ENCODE peak calls at places on chromosomes 6 and 20, in nine cellular contexts. One of them, this sample, is unnamed.

GRCh38 chr6:125988280-125988679 is 1.9 kb downstream of the TRMT11 start:
- DNase-seq in endothelial cell of umbilical vein: no peak
- DNase-seq in mesendoderm: no peak
- DNase-seq in HepG2: no peak
- DNase-seq in PC-3: no peak
- DNase-seq in fibroblast of lung: no peak
- DNase-seq in mammary epithelial cell: no peak
- DNase-seq in A549: no peak
- DNase-seq in SK-N-SH: no peak
- DNase-seq in this sample: no peak

GRCh38 chr20:63186528-63187316 is 29.2 kb downstream of the YTHDF1 start:
- DNase-seq in A549: peak; percentile 68
- DNase-seq in PC-3: peak; percentile 76
- DNase-seq in HepG2: peak; percentile 27
- DNase-seq in mammary epithelial cell: peak; percentile 57
- DNase-seq in endothelial cell of umbilical vein: no peak
- DNase-seq in mesendoderm: peak; percentile 36
- DNase-seq in fibroblast of lung: peak; percentile 16
- DNase-seq in SK-N-SH: no peak
- DNase-seq in this sample: no peak

GRCh38 chr20:56773731-56774130 is 144.6 kb downstream of the TFAP2C start:
- DNase-seq in HepG2: no peak
- DNase-seq in fibroblast of lung: no peak
- DNase-seq in mammary epithelial cell: no peak
- DNase-seq in PC-3: no peak
- DNase-seq in mesendoderm: no peak
- DNase-seq in SK-N-SH: no peak
- DNase-seq in A549: no peak
- DNase-seq in endothelial cell of umbilical vein: no peak
- DNase-seq in this sample: no peak

GRCh38 chr20:47319517-47320252 is 36.8 kb downstream of the ZMYND8 start:
- DNase-seq in HepG2: no peak
- DNase-seq in fibroblast of lung: peak; percentile 87
- DNase-seq in SK-N-SH: no peak
- DNase-seq in mesendoderm: peak; percentile 98
- DNase-seq in A549: no peak
- DNase-seq in endothelial cell of umbilical vein: peak; percentile 89
- DNase-seq in mammary epithelial cell: peak; percentile 84
- DNase-seq in PC-3: peak; percentile 96
- DNase-seq in this sample: peak; percentile 81

GRCh38 chr20:11752336-11752735 is 165.4 kb upstream of the BTBD3 start:
- DNase-seq in A549: no peak
- DNase-seq in mesendoderm: no peak
- DNase-seq in mammary epithelial cell: no peak
- DNase-seq in fibroblast of lung: no peak
- DNase-seq in endothelial cell of umbilical vein: no peak
- DNase-seq in HepG2: no peak
- DNase-seq in SK-N-SH: no peak
- DNase-seq in PC-3: no peak
- DNase-seq in this sample: no peak

GRCh38 chr6:127618729-127619128 is 41.8 kb downstream of the C6orf58 start:
- DNase-seq in HepG2: no peak
- DNase-seq in PC-3: peak; percentile 94
- DNase-seq in fibroblast of lung: no peak
- DNase-seq in SK-N-SH: no peak
- DNase-seq in endothelial cell of umbilical vein: no peak
- DNase-seq in A549: no peak
- DNase-seq in mesendoderm: no peak
- DNase-seq in mammary epithelial cell: peak; percentile 70
- DNase-seq in this sample: no peak

GRCh38 chr6:128235556-128235955 is 284.8 kb downstream of the PTPRK start:
- DNase-seq in mammary epithelial cell: peak; percentile 52
- DNase-seq in fibroblast of lung: no peak
- DNase-seq in endothelial cell of umbilical vein: no peak
- DNase-seq in SK-N-SH: no peak
- DNase-seq in HepG2: no peak
- DNase-seq in PC-3: no peak
- DNase-seq in A549: no peak
- DNase-seq in mesendoderm: no peak
- DNase-seq in this sample: no peak

GRCh38 chr6:71527831-71528377 is 239.3 kb downstream of the OGFRL1 start:
- DNase-seq in PC-3: no peak
- DNase-seq in SK-N-SH: no peak
- DNase-seq in fibroblast of lung: no peak
- DNase-seq in endothelial cell of umbilical vein: peak; percentile 35
- DNase-seq in HepG2: no peak
- DNase-seq in A549: no peak
- DNase-seq in mesendoderm: no peak
- DNase-seq in mammary epithelial cell: no peak
- DNase-seq in this sample: no peak

GRCh38 chr20:32877507-32877906 is 18.8 kb downstream of the EFCAB8 start:
- DNase-seq in PC-3: no peak
- DNase-seq in SK-N-SH: no peak
- DNase-seq in HepG2: no peak
- DNase-seq in mammary epithelial cell: no peak
- DNase-seq in endothelial cell of umbilical vein: peak; percentile 59
- DNase-seq in fibroblast of lung: peak; percentile 53
- DNase-seq in mesendoderm: no peak
- DNase-seq in A549: no peak
- DNase-seq in this sample: no peak

GRCh38 chr20:18057994-18058349 is 256 bp upstream of the OVOL2 start:
- DNase-seq in endothelial cell of umbilical vein: no peak
- DNase-seq in PC-3: no peak
- DNase-seq in mammary epithelial cell: no peak
- DNase-seq in HepG2: no peak
- DNase-seq in SK-N-SH: peak; percentile 31
- DNase-seq in mesendoderm: no peak
- DNase-seq in fibroblast of lung: no peak
- DNase-seq in A549: no peak
- DNase-seq in this sample: no peak

GRCh38 chr20:18058661-18059467 is 1.1 kb upstream of the OVOL2 start:
- DNase-seq in fibroblast of lung: no peak
- DNase-seq in A549: peak; percentile 20
- DNase-seq in mesendoderm: peak; percentile 81
- DNase-seq in HepG2: no peak
- DNase-seq in mammary epithelial cell: peak; percentile 32
- DNase-seq in SK-N-SH: peak; percentile 47
- DNase-seq in endothelial cell of umbilical vein: no peak
- DNase-seq in PC-3: peak; percentile 86
- DNase-seq in this sample: peak; percentile 47

GRCh38 chr20:18057106-18057993 is at the start of gene OVOL2:
- DNase-seq in endothelial cell of umbilical vein: no peak
- DNase-seq in PC-3: peak; percentile 95
- DNase-seq in fibroblast of lung: no peak
- DNase-seq in A549: peak; percentile 39
- DNase-seq in HepG2: no peak
- DNase-seq in SK-N-SH: peak; percentile 52
- DNase-seq in mammary epithelial cell: peak; percentile 82
- DNase-seq in mesendoderm: peak; percentile 91
- DNase-seq in this sample: peak; percentile 88

GRCh38 chr20:18056174-18057105 is 1.3 kb downstream of the OVOL2 start:
- DNase-seq in HepG2: no peak
- DNase-seq in mesendoderm: peak; percentile 53
- DNase-seq in A549: peak; percentile 34
- DNase-seq in mammary epithelial cell: peak; percentile 8
- DNase-seq in endothelial cell of umbilical vein: no peak
- DNase-seq in PC-3: peak; percentile 60
- DNase-seq in SK-N-SH: peak; percentile 56
- DNase-seq in fibroblast of lung: peak; percentile 1
- DNase-seq in this sample: peak; percentile 57

GRCh38 chr20:18059603-18060002 is 1.9 kb upstream of the OVOL2 start:
- DNase-seq in mammary epithelial cell: no peak
- DNase-seq in HepG2: no peak
- DNase-seq in fibroblast of lung: no peak
- DNase-seq in A549: no peak
- DNase-seq in PC-3: no peak
- DNase-seq in mesendoderm: no peak
- DNase-seq in SK-N-SH: no peak
- DNase-seq in endothelial cell of umbilical vein: no peak
- DNase-seq in this sample: no peak
- H3K4me2 ChIP-seq in mammary epithelial cell: peak overlapping the region; percentile 99
- H3K4me2 ChIP-seq in HepG2: no peak overlapping the region
- H3K4me2 ChIP-seq in fibroblast of lung: no peak overlapping the region
- H3K4me2 ChIP-seq in A549: peak overlapping the region; percentile 100
- H3K4me2 ChIP-seq in PC-3: peak overlapping the region; percentile 89
- H3K4me2 ChIP-seq in mesendoderm: no peak overlapping the region
- H3K4me2 ChIP-seq in SK-N-SH: no peak overlapping the region
- H3K4me2 ChIP-seq in endothelial cell of umbilical vein: no peak overlapping the region
- H3K4me2 ChIP-seq in this sample: peak overlapping the region; percentile 98

GRCh38 chr6:123888779-123889513 is 85.3 kb downstream of the NKAIN2 start:
- DNase-seq in fibroblast of lung: no peak
- DNase-seq in mesendoderm: no peak
- DNase-seq in PC-3: no peak
- DNase-seq in SK-N-SH: no peak
- DNase-seq in mammary epithelial cell: no peak
- DNase-seq in HepG2: no peak
- DNase-seq in A549: no peak
- DNase-seq in endothelial cell of umbilical vein: no peak
- DNase-seq in this sample: no peak
- H3K4me2 ChIP-seq in fibroblast of lung: no peak overlapping the region
- H3K4me2 ChIP-seq in mesendoderm: no peak overlapping the region
- H3K4me2 ChIP-seq in PC-3: no peak overlapping the region
- H3K4me2 ChIP-seq in SK-N-SH: no peak overlapping the region
- H3K4me2 ChIP-seq in mammary epithelial cell: no peak overlapping the region
- H3K4me2 ChIP-seq in HepG2: no peak overlapping the region
- H3K4me2 ChIP-seq in A549: no peak overlapping the region
- H3K4me2 ChIP-seq in endothelial cell of umbilical vein: no peak overlapping the region
- H3K4me2 ChIP-seq in this sample: no peak overlapping the region

GRCh38 chr6:50712291-50712690 is 1.0 kb upstream of the TFAP2D start:
- DNase-seq in mammary epithelial cell: no peak
- DNase-seq in HepG2: no peak
- DNase-seq in endothelial cell of umbilical vein: no peak
- DNase-seq in PC-3: no peak
- DNase-seq in mesendoderm: no peak
- DNase-seq in fibroblast of lung: no peak
- DNase-seq in A549: no peak
- DNase-seq in SK-N-SH: no peak
- DNase-seq in this sample: no peak

GRCh38 chr6:50713226-50713625 is at the start of gene TFAP2D:
- DNase-seq in mammary epithelial cell: no peak
- DNase-seq in PC-3: no peak
- DNase-seq in fibroblast of lung: no peak
- DNase-seq in A549: no peak
- DNase-seq in SK-N-SH: no peak
- DNase-seq in mesendoderm: no peak
- DNase-seq in HepG2: no peak
- DNase-seq in endothelial cell of umbilical vein: no peak
- DNase-seq in this sample: no peak

GRCh38 chr6:50714487-50715379 is 1.4 kb downstream of the TFAP2D start:
- DNase-seq in mammary epithelial cell: no peak
- DNase-seq in fibroblast of lung: no peak
- DNase-seq in SK-N-SH: peak; percentile 71
- DNase-seq in PC-3: no peak
- DNase-seq in endothelial cell of umbilical vein: no peak
- DNase-seq in mesendoderm: peak; percentile 74
- DNase-seq in A549: no peak
- DNase-seq in HepG2: no peak
- DNase-seq in this sample: no peak

GRCh38 chr6:50711686-50712085 is 1.6 kb upstream of the TFAP2D start:
- DNase-seq in mammary epithelial cell: no peak
- DNase-seq in fibroblast of lung: no peak
- DNase-seq in endothelial cell of umbilical vein: no peak
- DNase-seq in HepG2: no peak
- DNase-seq in A549: no peak
- DNase-seq in mesendoderm: no peak
- DNase-seq in PC-3: no peak
- DNase-seq in SK-N-SH: no peak
- DNase-seq in this sample: no peak

GRCh38 chr6:50713977-50714486 is 706 bp downstream of the TFAP2D start:
- DNase-seq in SK-N-SH: peak; percentile 43
- DNase-seq in mesendoderm: no peak
- DNase-seq in HepG2: no peak
- DNase-seq in mammary epithelial cell: no peak
- DNase-seq in A549: no peak
- DNase-seq in fibroblast of lung: no peak
- DNase-seq in PC-3: no peak
- DNase-seq in endothelial cell of umbilical vein: no peak
- DNase-seq in this sample: no peak
- H3K4me2 ChIP-seq in SK-N-SH: no peak overlapping the region
- H3K4me2 ChIP-seq in mesendoderm: no peak overlapping the region
- H3K4me2 ChIP-seq in HepG2: no peak overlapping the region
- H3K4me2 ChIP-seq in mammary epithelial cell: no peak overlapping the region
- H3K4me2 ChIP-seq in A549: no peak overlapping the region
- H3K4me2 ChIP-seq in fibroblast of lung: no peak overlapping the region
- H3K4me2 ChIP-seq in PC-3: no peak overlapping the region
- H3K4me2 ChIP-seq in endothelial cell of umbilical vein: no peak overlapping the region
- H3K4me2 ChIP-seq in this sample: no peak overlapping the region

GRCh38 chr6:170068496-170068895 is 222.4 kb downstream of the DLL1 start:
- DNase-seq in mammary epithelial cell: no peak
- DNase-seq in HepG2: no peak
- DNase-seq in SK-N-SH: no peak
- DNase-seq in A549: no peak
- DNase-seq in PC-3: no peak
- DNase-seq in fibroblast of lung: no peak
- DNase-seq in endothelial cell of umbilical vein: no peak
- DNase-seq in mesendoderm: no peak
- DNase-seq in this sample: no peak

GRCh38 chr6:170069611-170070010 is 221.3 kb downstream of the DLL1 start:
- DNase-seq in A549: no peak
- DNase-seq in HepG2: no peak
- DNase-seq in endothelial cell of umbilical vein: no peak
- DNase-seq in fibroblast of lung: no peak
- DNase-seq in SK-N-SH: no peak
- DNase-seq in PC-3: no peak
- DNase-seq in mammary epithelial cell: no peak
- DNase-seq in mesendoderm: no peak
- DNase-seq in this sample: no peak

GRCh38 chr6:170067923-170068360 is 222.9 kb downstream of the DLL1 start:
- DNase-seq in mammary epithelial cell: no peak
- DNase-seq in endothelial cell of umbilical vein: no peak
- DNase-seq in mesendoderm: no peak
- DNase-seq in SK-N-SH: no peak
- DNase-seq in fibroblast of lung: no peak
- DNase-seq in HepG2: no peak
- DNase-seq in PC-3: no peak
- DNase-seq in A549: no peak
- DNase-seq in this sample: no peak

GRCh38 chr6:170066679-170067078 is 224.2 kb downstream of the DLL1 start:
- DNase-seq in endothelial cell of umbilical vein: no peak
- DNase-seq in mammary epithelial cell: no peak
- DNase-seq in A549: no peak
- DNase-seq in mesendoderm: no peak
- DNase-seq in fibroblast of lung: no peak
- DNase-seq in HepG2: no peak
- DNase-seq in SK-N-SH: no peak
- DNase-seq in PC-3: no peak
- DNase-seq in this sample: no peak

DNA sequence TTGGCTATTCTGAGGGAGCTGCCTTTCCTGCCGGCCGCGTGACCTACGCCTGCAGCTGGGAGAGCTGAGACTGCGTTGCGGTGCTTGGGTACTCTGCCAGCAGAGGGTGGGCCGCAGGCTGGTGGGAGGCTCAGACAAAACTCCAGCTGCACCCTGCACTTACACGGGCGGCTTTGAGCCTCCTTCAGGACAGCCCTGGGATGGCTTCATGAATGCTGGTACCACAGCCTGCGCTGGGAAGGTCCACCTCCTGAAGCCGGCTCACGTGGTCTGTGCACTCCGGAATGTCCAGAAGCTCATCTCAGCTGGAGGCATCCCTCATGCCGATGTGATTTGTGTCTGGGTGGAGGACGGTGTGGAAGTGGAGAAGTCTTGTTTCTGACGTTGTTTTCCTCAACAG is 223.6 kb downstream of the DLL1 start:
- DNase-seq in mesendoderm: no peak
- DNase-seq in endothelial cell of umbilical vein: no peak
- DNase-seq in mammary epithelial cell: no peak
- DNase-seq in SK-N-SH: no peak
- DNase-seq in fibroblast of lung: no peak
- DNase-seq in PC-3: no peak
- DNase-seq in A549: no peak
- DNase-seq in HepG2: no peak
- DNase-seq in this sample: no peak
- H3K4me2 ChIP-seq in mesendoderm: no peak overlapping the region
- H3K4me2 ChIP-seq in endothelial cell of umbilical vein: no peak overlapping the region
- H3K4me2 ChIP-seq in mammary epithelial cell: no peak overlapping the region
- H3K4me2 ChIP-seq in SK-N-SH: no peak overlapping the region
- H3K4me2 ChIP-seq in fibroblast of lung: no peak overlapping the region
- H3K4me2 ChIP-seq in PC-3: no peak overlapping the region
- H3K4me2 ChIP-seq in A549: no peak overlapping the region
- H3K4me2 ChIP-seq in HepG2: no peak overlapping the region
- H3K4me2 ChIP-seq in this sample: no peak overlapping the region